ENCODE peak calls at places on chromosomes 5 and 9, in nine cellular contexts. V is germinal center, C is NAMALWA, Y is T-helper 1 cell, Z is upper lobe of right lung, Q is lower leg skin, A is AG20443, S is cardiac fibroblast, N is C1 segment of cervical spinal cord. P is an unnamed sample.

GRCh38 chr9:75169623-75170022 is 81.3 kb downstream of the OSTF1 start:
- DNase-seq in V (no peak), C (no peak), Y (no peak), Z (no peak), Q (no peak), A (no peak), S (peak), N (no peak), P (no peak)

GRCh38 chr9:105216440-105217178 is 27.8 kb upstream of the SLC44A1 start:
- DNase-seq in V (no peak), C (no peak), Y (no peak), Z (no peak), Q (no peak), A (peak), S (peak), N (peak), P (no peak)

GRCh38 chr5:78628260-78629024 is 20.1 kb downstream of the LHFPL2 start:
- DNase-seq in V (no peak), C (no peak), Y (no peak), Z (no peak), Q (no peak), A (no peak), S (no peak), N (no peak), P (no peak)

GRCh38 chr9:1879501-1879900 is 135.6 kb upstream of the SMARCA2 start:
- DNase-seq in V (no peak), C (no peak), Y (no peak), Z (no peak), Q (no peak), A (no peak), S (no peak), N (no peak), P (no peak)

GRCh38 chr9:124839612-124840299 is 13.5 kb upstream of the WDR38 start:
- DNase-seq in V (no peak), C (no peak), Y (no peak), Z (no peak), Q (no peak), A (peak), S (peak), N (no peak), P (peak)

GRCh38 chr9:123669355-123669754 is 260.6 kb downstream of the DENND1A start:
- DNase-seq in V (no peak), C (no peak), Y (no peak), Z (no peak), Q (no peak), A (no peak), S (no peak), N (no peak), P (no peak)

GRCh38 chr5:72847989-72848473 is 31.6 kb downstream of the TNPO1 start:
- DNase-seq in V (peak), C (peak), Y (peak), Z (peak), Q (peak), A (peak), S (peak), N (peak), P (peak)

GRCh38 chr9:9615086-9615485 is 997.7 kb downstream of the PTPRD start:
- DNase-seq in V (no peak), C (peak), Y (no peak), Z (no peak), Q (no peak), A (no peak), S (no peak), N (no peak), P (no peak)

GRCh38 chr9:111961575-111961974 is 65.0 kb downstream of the UGCG start:
- DNase-seq in V (no peak), C (peak), Y (no peak), Z (no peak), Q (no peak), A (no peak), S (no peak), N (no peak), P (no peak)

GRCh38 chr5:102561894-102562760 is 63.3 kb upstream of the SLCO6A1 start:
- DNase-seq in V (peak), C (peak), Y (no peak), Z (peak), Q (no peak), A (peak), S (peak), N (no peak), P (peak)

GRCh38 chr5:150621301-150621700 is 19.2 kb upstream of the SYNPO start:
- DNase-seq in V (no peak), C (no peak), Y (no peak), Z (no peak), Q (no peak), A (no peak), S (no peak), N (no peak), P (no peak)

GRCh38 chr9:2673161-2673560 is 44.1 kb upstream of the KCNV2 start:
- DNase-seq in V (no peak), C (no peak), Y (no peak), Z (no peak), Q (no peak), A (no peak), S (no peak), N (no peak), P (no peak)

GRCh38 chr5:117594165-117594564 is 1019.5 kb upstream of the SEMA6A start:
- DNase-seq in V (no peak), C (no peak), Y (no peak), Z (no peak), Q (peak), A (peak), S (peak), N (peak), P (no peak)

GRCh38 chr5:137304227-137304874 is 194.8 kb downstream of the SPOCK1 start:
- DNase-seq in V (no peak), C (no peak), Y (no peak), Z (no peak), Q (no peak), A (no peak), S (no peak), N (no peak), P (no peak)

GRCh38 chr5:175015028-175015427 is 290.6 kb downstream of the MSX2 start:
- DNase-seq in V (no peak), C (no peak), Y (no peak), Z (no peak), Q (no peak), A (no peak), S (no peak), N (no peak), P (no peak)

GRCh38 chr5:116509483-116510244 is 65.0 kb downstream of the SEMA6A start:
- DNase-seq in V (no peak), C (no peak), Y (no peak), Z (no peak), Q (no peak), A (no peak), S (peak), N (no peak), P (no peak)

GRCh38 chr9:127642047-127642740 is 30.1 kb downstream of the STXBP1 start:
- DNase-seq in V (no peak), C (no peak), Y (no peak), Z (peak), Q (no peak), A (no peak), S (no peak), N (no peak), P (no peak)

GRCh38 chr5:98992552-98992951 is 63.7 kb upstream of the CHD1 start:
- DNase-seq in V (no peak), C (no peak), Y (no peak), Z (no peak), Q (no peak), A (no peak), S (no peak), N (no peak), P (no peak)

GRCh38 chr5:98349251-98349989 is 424.0 kb upstream of the RGMB start:
- DNase-seq in V (no peak), C (peak), Y (no peak), Z (no peak), Q (no peak), A (peak), S (peak), N (no peak), P (no peak)

GRCh38 chr9:110126986-110127864 is 80.7 kb downstream of the C9orf152 start:
- DNase-seq in V (no peak), C (no peak), Y (no peak), Z (no peak), Q (no peak), A (no peak), S (peak), N (no peak), P (peak)

GRCh38 chr5:134245692-134246091 is 19.8 kb upstream of the PPP2CA start:
- DNase-seq in V (no peak), C (no peak), Y (no peak), Z (no peak), Q (no peak), A (no peak), S (no peak), N (no peak), P (no peak)

GRCh38 chr5:61245936-61246335 is 83.7 kb upstream of the SMIM15 start:
- DNase-seq in V (no peak), C (no peak), Y (no peak), Z (no peak), Q (no peak), A (no peak), S (no peak), N (no peak), P (no peak)

GRCh38 chr5:16304846-16305245 is 125.3 kb upstream of the MARCHF11 start:
- DNase-seq in V (no peak), C (no peak), Y (no peak), Z (no peak), Q (no peak), A (peak), S (no peak), N (no peak), P (no peak)

GRCh38 chr5:15938961-15939360 is 240.6 kb downstream of the MARCHF11 start:
- DNase-seq in V (no peak), C (no peak), Y (no peak), Z (no peak), Q (no peak), A (peak), S (peak), N (no peak), P (no peak)

GRCh38 chr5:13946111-13946510 is 1.6 kb upstream of the DNAH5 start:
- DNase-seq in V (no peak), C (no peak), Y (no peak), Z (no peak), Q (peak), A (no peak), S (no peak), N (no peak), P (no peak)

GRCh38 chr5:102903074-102903871 is 148.2 kb downstream of the PAM start:
- DNase-seq in V (no peak), C (no peak), Y (no peak), Z (no peak), Q (no peak), A (no peak), S (no peak), N (no peak), P (no peak)

GRCh38 chr5:912356-913091 is 19.8 kb downstream of the TRIP13 start:
- DNase-seq in V (no peak), C (peak), Y (peak), Z (no peak), Q (peak), A (no peak), S (peak), N (peak), P (no peak)

GRCh38 chr5:43034591-43034968 is 5.5 kb downstream of the ANXA2R start:
- DNase-seq in V (no peak), C (no peak), Y (no peak), Z (no peak), Q (no peak), A (no peak), S (peak), N (no peak), P (peak)

GRCh38 chr5:67301285-67301904 is 104.8 kb upstream of the CD180 start:
- DNase-seq in V (no peak), C (no peak), Y (no peak), Z (no peak), Q (peak), A (peak), S (peak), N (peak), P (no peak)